ENCODE peak calls at places on chromosomes 1 and 21, in nine cellular contexts. V, G, T, U, X, Q, Y, Z and B are unnamed samples.

GRCh38 chr1:161207173-161207572 is 5.0 kb downstream of the NDUFS2 start:
- DNase-seq in V (no peak), G (no peak), T (no peak), U (no peak), X (no peak), Q (no peak), Y (no peak), Z (no peak), B (no peak)

GRCh38 chr21:18832950-18833349 is 429.4 kb upstream of the TMPRSS15 start:
- DNase-seq in V (no peak), G (no peak), T (no peak), U (no peak), X (no peak), Q (no peak), Y (no peak), Z (no peak), B (peak; percentile 21)

GRCh38 chr21:41783476-41784150 is 16.8 kb upstream of the RIPK4 start:
- DNase-seq in V (no peak), G (peak; percentile 56), T (no peak), U (peak; percentile 87), X (no peak), Q (no peak), Y (no peak), Z (peak; percentile 96), B (peak; percentile 76)

GRCh38 chr1:6490181-6491075 is 1.0 kb downstream of the PLEKHG5 start:
- DNase-seq in V (peak; percentile 65), G (no peak), T (peak; percentile 63), U (no peak), X (peak; percentile 78), Q (no peak), Y (peak; percentile 17), Z (peak; percentile 51), B (peak; percentile 82)

GRCh38 chr1:175193339-175193950 is 869 bp upstream of the KIAA0040 start:
- DNase-seq in V (peak; percentile 8), G (no peak), T (no peak), U (no peak), X (no peak), Q (no peak), Y (no peak), Z (peak; percentile 49), B (no peak)

GRCh38 chr1:201142854-201143725 is 11.2 kb downstream of the TMEM9 start:
- DNase-seq in V (no peak), G (no peak), T (no peak), U (no peak), X (no peak), Q (no peak), Y (no peak), Z (no peak), B (no peak)

GRCh38 chr1:201565024-201565730 is 26.2 kb downstream of the NAV1 start:
- DNase-seq in V (no peak), G (no peak), T (no peak), U (no peak), X (no peak), Q (no peak), Y (no peak), Z (no peak), B (no peak)

GRCh38 chr1:218588555-218589172 is 243.5 kb downstream of the TGFB2 start:
- DNase-seq in V (no peak), G (no peak), T (no peak), U (no peak), X (no peak), Q (no peak), Y (no peak), Z (no peak), B (no peak)

GRCh38 chr1:37945743-37946702 is 830 bp downstream of the INPP5B start:
- DNase-seq in V (no peak), G (no peak), T (no peak), U (no peak), X (peak; percentile 45), Q (no peak), Y (no peak), Z (no peak), B (peak; percentile 57)

GRCh38 chr1:22291494-22291893 is 148.6 kb upstream of the WNT4 start:
- DNase-seq in V (no peak), G (no peak), T (no peak), U (no peak), X (no peak), Q (no peak), Y (no peak), Z (no peak), B (no peak)

GRCh38 chr1:2914702-2915101 is 106.6 kb upstream of the ACTRT2 start:
- DNase-seq in V (no peak), G (no peak), T (no peak), U (no peak), X (no peak), Q (no peak), Y (no peak), Z (no peak), B (no peak)

GRCh38 chr1:7669559-7670208 is 101.4 kb upstream of the VAMP3 start:
- DNase-seq in V (peak; percentile 58), G (no peak), T (peak; percentile 65), U (no peak), X (peak; percentile 78), Q (peak; percentile 41), Y (peak; percentile 37), Z (peak; percentile 93), B (peak; percentile 57)

GRCh38 chr1:56573311-56573710 is 6.1 kb downstream of the PLPP3 start:
- DNase-seq in V (no peak), G (peak; percentile 75), T (no peak), U (no peak), X (no peak), Q (no peak), Y (no peak), Z (no peak), B (peak; percentile 14)

GRCh38 chr1:14880456-14881316 is 272.9 kb upstream of the TMEM51 start:
- DNase-seq in V (no peak), G (no peak), T (no peak), U (no peak), X (no peak), Q (no peak), Y (no peak), Z (no peak), B (peak; percentile 75)

GRCh38 chr1:12552951-12553921 is 64.8 kb downstream of the DHRS3 start:
- DNase-seq in V (no peak), G (no peak), T (no peak), U (no peak), X (peak; percentile 7), Q (no peak), Y (no peak), Z (no peak), B (no peak)

GRCh38 chr1:59193443-59194093 is 103.3 kb upstream of the FGGY start:
- DNase-seq in V (no peak), G (no peak), T (no peak), U (no peak), X (no peak), Q (no peak), Y (no peak), Z (no peak), B (no peak)

GRCh38 chr1:19366599-19367315 is 54.6 kb downstream of the SLC66A1 start:
- DNase-seq in V (no peak), G (no peak), T (no peak), U (no peak), X (no peak), Q (no peak), Y (no peak), Z (no peak), B (no peak)

GRCh38 chr1:164772635-164773034 is 213.7 kb downstream of the PBX1 start:
- DNase-seq in V (no peak), G (peak; percentile 75), T (no peak), U (no peak), X (peak; percentile 68), Q (no peak), Y (no peak), Z (no peak), B (peak; percentile 95)

GRCh38 chr1:111234866-111235265 is 7.4 kb downstream of the CHI3L2 start:
- DNase-seq in V (no peak), G (no peak), T (no peak), U (no peak), X (no peak), Q (no peak), Y (no peak), Z (no peak), B (peak; percentile 83)

GRCh38 chr1:18341291-18342058 is 139.3 kb upstream of the KLHDC7A start:
- DNase-seq in V (no peak), G (no peak), T (no peak), U (no peak), X (no peak), Q (no peak), Y (no peak), Z (no peak), B (peak; percentile 97)

GRCh38 chr1:7856345-7856744 is 3.5 kb upstream of the UTS2 start:
- DNase-seq in V (no peak), G (no peak), T (no peak), U (no peak), X (no peak), Q (no peak), Y (no peak), Z (no peak), B (no peak)

GRCh38 chr1:235648407-235648907 is 1.1 kb downstream of the GNG4 start:
- DNase-seq in V (no peak), G (peak; percentile 78), T (no peak), U (peak; percentile 29), X (peak; percentile 52), Q (no peak), Y (no peak), Z (peak; percentile 85), B (peak; percentile 12)

GRCh38 chr1:231836227-231836893 is 209.8 kb downstream of the DISC1 start:
- DNase-seq in V (no peak), G (no peak), T (no peak), U (no peak), X (no peak), Q (no peak), Y (no peak), Z (no peak), B (peak; percentile 50)

GRCh38 chr1:165257969-165258459 is 98.5 kb downstream of the LMX1A start:
- DNase-seq in V (peak; percentile 6), G (peak; percentile 69), T (no peak), U (peak; percentile 77), X (peak; percentile 90), Q (no peak), Y (peak; percentile 3), Z (peak; percentile 94), B (peak; percentile 82)

GRCh38 chr1:18475234-18475633 is 5.5 kb upstream of the KLHDC7A start:
- DNase-seq in V (no peak), G (no peak), T (no peak), U (no peak), X (no peak), Q (no peak), Y (no peak), Z (no peak), B (no peak)

GRCh38 chr1:11841245-11842153 is 6.1 kb downstream of the NPPA start:
- DNase-seq in V (no peak), G (peak; percentile 15), T (no peak), U (no peak), X (no peak), Q (no peak), Y (no peak), Z (peak; percentile 40), B (no peak)

GRCh38 chr1:169146536-169147214 is 40.2 kb downstream of the ATP1B1 start:
- DNase-seq in V (no peak), G (no peak), T (no peak), U (no peak), X (no peak), Q (no peak), Y (no peak), Z (no peak), B (peak; percentile 34)